ENCODE peak calls at places on chromosomes 13 and 19, in seven cellular contexts. R is stimulated activated CD4-positive, alpha-beta T cell treated with anti-CD3 and anti-CD28 coated beads, Interleukin-4, amount 100 ng/mL, for 48 hours; V is NCI-H1105 treated with DMSO at 0.1 percent for 48 hours; E is left cardiac atrium; Z is B cell; S is brain microvascular endothelial cell; P is coronary artery. L is an unnamed sample.

GRCh38 chr19:50020481-50020880 is 4.7 kb downstream of the VRK3 start:
- DNase-seq in R (no peak), V (no peak), E (no peak), Z (no peak), S (no peak), P (no peak), L (no peak)

GRCh38 chr19:17888260-17888659 is 16.5 kb downstream of the SLC5A5 start:
- DNase-seq in R (no peak), V (no peak), E (no peak), Z (no peak), S (no peak), P (no peak), L (no peak)

GRCh38 chr19:35143231-35143715 is at the start of gene FXYD7:
- DNase-seq in R (no peak), V (no peak), E (no peak), Z (no peak), S (no peak), P (no peak), L (no peak)

GRCh38 chr19:41546386-41546789 is 29.6 kb upstream of the CEACAM21 start:
- DNase-seq in R (no peak), V (no peak), E (no peak), Z (peak), S (no peak), P (no peak), L (peak)

GRCh38 chr19:11964496-11964857 is 363 bp upstream of the ZNF763 start:
- DNase-seq in R (no peak), V (no peak), E (no peak), Z (peak), S (no peak), P (no peak), L (no peak)

GRCh38 chr19:43639507-43640423 is at the start of gene CADM4:
- DNase-seq in R (peak), V (peak), E (no peak), Z (no peak), S (no peak), P (no peak), L (peak)

GRCh38 chr19:37936166-37936565 is 29.2 kb downstream of the SIPA1L3 start:
- DNase-seq in R (no peak), V (no peak), E (no peak), Z (no peak), S (no peak), P (no peak), L (no peak)

GRCh38 chr13:114065141-114065925 is 67.1 kb downstream of the RASA3 start:
- DNase-seq in R (peak), V (no peak), E (peak), Z (peak), S (peak), P (peak), L (peak)

L was measured in GM10248.